ENCODE peak calls at places on chromosomes 3 and 15, in four cellular contexts. T, O, C and K are unnamed samples.

GRCh38 chr15:68369931-68370767 is 61.8 kb downstream of the ITGA11 start:
- DNase-seq in T (no peak), C (no peak), O (no peak), K (no peak)

GRCh38 chr3:94401466-94401865 is 338.6 kb downstream of the NSUN3 start:
- DNase-seq in T (no peak), C (no peak), O (no peak), K (no peak)

GRCh38 chr3:46713898-46714552 is 3.6 kb downstream of the PRSS50 start:
- DNase-seq in C (no peak), T (no peak), O (no peak), K (peak; percentile 28)

GRCh38 chr3:47405820-47406761 is 25.3 kb downstream of the PTPN23 start:
- DNase-seq in O (no peak), T (no peak), C (no peak), K (no peak)

GRCh38 chr15:81507831-81508230 is 133.8 kb upstream of the TMC3 start:
- DNase-seq in T (no peak), O (no peak), C (no peak), K (no peak)

GRCh38 chr15:38795471-38796245 is 231.0 kb upstream of the RASGRP1 start:
- DNase-seq in T (no peak), O (no peak), C (no peak), K (no peak)

GRCh38 chr3:187518616-187519015 is 150.4 kb downstream of the RTP4 start:
- DNase-seq in O (no peak), C (no peak), T (no peak), K (no peak)

GRCh38 chr3:72432271-72432670 is 416.0 kb downstream of the SHQ1 start:
- DNase-seq in C (no peak), T (no peak), O (no peak), K (no peak)

GRCh38 chr3:125108833-125109540 is 53.2 kb upstream of the HEG1 start:
- DNase-seq in O (no peak), T (no peak), C (no peak), K (no peak)

GRCh38 chr15:63920504-63921178 is 86.9 kb upstream of the HERC1 start:
- DNase-seq in C (no peak), T (no peak), O (no peak), K (no peak)

GRCh38 chr3:15305366-15305844 is 27.0 kb downstream of the SH3BP5 start:
- DNase-seq in C (no peak), T (no peak), O (no peak), K (no peak)

GRCh38 chr3:57221883-57222282 is 5.6 kb upstream of the APPL1 start:
- DNase-seq in T (no peak), O (no peak), C (no peak), K (peak; percentile 5)

GRCh38 chr15:85044251-85044853 is 62.7 kb downstream of the PDE8A start:
- DNase-seq in C (peak; percentile 7), O (no peak), T (no peak), K (peak; percentile 0)

GRCh38 chr3:146163584-146163983 is 2.6 kb upstream of the PLOD2 start:
- DNase-seq in O (no peak), C (no peak), T (no peak), K (no peak)

GRCh38 chr3:13865581-13866405 is 14.1 kb downstream of the WNT7A start:
- DNase-seq in C (no peak), O (no peak), T (no peak), K (no peak)